ENCODE peak calls at places on chromosomes 12 and 14, in eight cellular contexts. One of them, this sample, is unnamed.

GRCh38 chr14:88835661-88836060 is 11.2 kb downstream of the TTC8 start:
- DNase-seq in right lobe of liver: no peak
- DNase-seq in transverse colon: no peak
- DNase-seq in lower leg skin: no peak
- DNase-seq in tibial nerve: no peak
- DNase-seq in GM12878: no peak
- DNase-seq in GM12892: no peak
- DNase-seq in thyroid gland: no peak
- DNase-seq in this sample: no peak

GRCh38 chr12:42104784-42105183 is 39.9 kb downstream of the GXYLT1 start:
- DNase-seq in right lobe of liver: no peak
- DNase-seq in transverse colon: no peak
- DNase-seq in lower leg skin: no peak
- DNase-seq in tibial nerve: no peak
- DNase-seq in GM12878: no peak
- DNase-seq in GM12892: no peak
- DNase-seq in thyroid gland: no peak
- DNase-seq in this sample: no peak

GRCh38 chr12:51056242-51056641 is 8.1 kb downstream of the LETMD1 start:
- DNase-seq in right lobe of liver: no peak
- DNase-seq in transverse colon: no peak
- DNase-seq in lower leg skin: no peak
- DNase-seq in tibial nerve: no peak
- DNase-seq in GM12878: no peak
- DNase-seq in GM12892: no peak
- DNase-seq in thyroid gland: no peak
- DNase-seq in this sample: no peak

GRCh38 chr14:21102472-21103164 is 1.8 kb downstream of the TMEM253 start:
- DNase-seq in right lobe of liver: no peak
- DNase-seq in transverse colon: no peak
- DNase-seq in lower leg skin: no peak
- DNase-seq in tibial nerve: no peak
- DNase-seq in GM12878: no peak
- DNase-seq in GM12892: no peak
- DNase-seq in thyroid gland: no peak
- DNase-seq in this sample: no peak

GRCh38 chr12:3493225-3494049 is 2.4 kb downstream of the PRMT8 start:
- DNase-seq in right lobe of liver: no peak
- DNase-seq in transverse colon: no peak
- DNase-seq in lower leg skin: no peak
- DNase-seq in tibial nerve: no peak
- DNase-seq in GM12878: no peak
- DNase-seq in GM12892: no peak
- DNase-seq in thyroid gland: no peak
- DNase-seq in this sample: no peak

GRCh38 chr12:94405378-94406116 is 54.1 kb downstream of the CEP83 start:
- DNase-seq in right lobe of liver: no peak
- DNase-seq in transverse colon: no peak
- DNase-seq in lower leg skin: no peak
- DNase-seq in tibial nerve: no peak
- DNase-seq in GM12878: peak
- DNase-seq in GM12892: no peak
- DNase-seq in thyroid gland: no peak
- DNase-seq in this sample: no peak

GRCh38 chr12:116708826-116709756 is 28.8 kb downstream of the SPRING1 start:
- DNase-seq in right lobe of liver: peak
- DNase-seq in transverse colon: peak
- DNase-seq in lower leg skin: peak
- DNase-seq in tibial nerve: peak
- DNase-seq in GM12878: no peak
- DNase-seq in GM12892: no peak
- DNase-seq in thyroid gland: peak
- DNase-seq in this sample: no peak

GRCh38 chr14:44657688-44658388 is 150.8 kb upstream of the FSCB start:
- DNase-seq in right lobe of liver: no peak
- DNase-seq in transverse colon: no peak
- DNase-seq in lower leg skin: no peak
- DNase-seq in tibial nerve: no peak
- DNase-seq in GM12878: no peak
- DNase-seq in GM12892: no peak
- DNase-seq in thyroid gland: peak
- DNase-seq in this sample: no peak

GRCh38 chr12:114530417-114530816 is 124.5 kb upstream of the TBX5 start:
- DNase-seq in right lobe of liver: no peak
- DNase-seq in transverse colon: no peak
- DNase-seq in lower leg skin: no peak
- DNase-seq in tibial nerve: no peak
- DNase-seq in GM12878: no peak
- DNase-seq in GM12892: no peak
- DNase-seq in thyroid gland: no peak
- DNase-seq in this sample: no peak

GRCh38 chr12:107126688-107127481 is 33.5 kb upstream of the CRY1 start:
- DNase-seq in right lobe of liver: no peak
- DNase-seq in transverse colon: no peak
- DNase-seq in lower leg skin: no peak
- DNase-seq in tibial nerve: no peak
- DNase-seq in GM12878: no peak
- DNase-seq in GM12892: no peak
- DNase-seq in thyroid gland: no peak
- DNase-seq in this sample: no peak

GRCh38 chr14:59398841-59399240 is 66.3 kb downstream of the GPR135 start:
- DNase-seq in right lobe of liver: no peak
- DNase-seq in transverse colon: no peak
- DNase-seq in lower leg skin: no peak
- DNase-seq in tibial nerve: no peak
- DNase-seq in GM12878: no peak
- DNase-seq in GM12892: no peak
- DNase-seq in thyroid gland: no peak
- DNase-seq in this sample: no peak
- TF ChIP-seq POLR2A in right lobe of liver: no peak
- TF ChIP-seq POLR2A in transverse colon: no peak
- TF ChIP-seq POLR2A in lower leg skin: no peak
- TF ChIP-seq POLR2A in tibial nerve: no peak
- TF ChIP-seq POLR2A in GM12878: no peak
- TF ChIP-seq POLR2A in GM12892: no peak
- TF ChIP-seq POLR2A in thyroid gland: no peak
- TF ChIP-seq POLR2A in this sample: no peak

GRCh38 chr12:124921200-124922008 is 7.0 kb upstream of the UBC start:
- DNase-seq in right lobe of liver: peak
- DNase-seq in transverse colon: peak
- DNase-seq in lower leg skin: peak
- DNase-seq in tibial nerve: peak
- DNase-seq in GM12878: peak
- DNase-seq in GM12892: peak
- DNase-seq in thyroid gland: peak
- DNase-seq in this sample: no peak
- TF ChIP-seq POLR2A in right lobe of liver: no peak
- TF ChIP-seq POLR2A in transverse colon: no peak
- TF ChIP-seq POLR2A in lower leg skin: no peak
- TF ChIP-seq POLR2A in tibial nerve: no peak
- TF ChIP-seq POLR2A in GM12878: peak
- TF ChIP-seq POLR2A in GM12892: peak
- TF ChIP-seq POLR2A in thyroid gland: no peak
- TF ChIP-seq POLR2A in this sample: no peak

GRCh38 chr14:94761348-94761998 is 8.4 kb downstream of the GSC start:
- DNase-seq in right lobe of liver: no peak
- DNase-seq in transverse colon: no peak
- DNase-seq in lower leg skin: peak
- DNase-seq in tibial nerve: peak
- DNase-seq in GM12878: no peak
- DNase-seq in GM12892: no peak
- DNase-seq in thyroid gland: peak
- DNase-seq in this sample: no peak
- TF ChIP-seq POLR2A in right lobe of liver: no peak
- TF ChIP-seq POLR2A in transverse colon: no peak
- TF ChIP-seq POLR2A in lower leg skin: no peak
- TF ChIP-seq POLR2A in tibial nerve: no peak
- TF ChIP-seq POLR2A in GM12878: no peak
- TF ChIP-seq POLR2A in GM12892: no peak
- TF ChIP-seq POLR2A in thyroid gland: no peak
- TF ChIP-seq POLR2A in this sample: no peak

GRCh38 chr12:118033902-118034301 is 17.4 kb downstream of the RFC5 start:
- DNase-seq in right lobe of liver: no peak
- DNase-seq in transverse colon: no peak
- DNase-seq in lower leg skin: no peak
- DNase-seq in tibial nerve: no peak
- DNase-seq in GM12878: no peak
- DNase-seq in GM12892: no peak
- DNase-seq in thyroid gland: no peak
- DNase-seq in this sample: no peak

GRCh38 chr12:118033331-118033730 is 16.8 kb downstream of the RFC5 start:
- DNase-seq in right lobe of liver: no peak
- DNase-seq in transverse colon: no peak
- DNase-seq in lower leg skin: no peak
- DNase-seq in tibial nerve: no peak
- DNase-seq in GM12878: no peak
- DNase-seq in GM12892: no peak
- DNase-seq in thyroid gland: no peak
- DNase-seq in this sample: no peak

GRCh38 chr12:118036672-118037411 is 20.3 kb downstream of the RFC5 start:
- DNase-seq in right lobe of liver: no peak
- DNase-seq in transverse colon: no peak
- DNase-seq in lower leg skin: no peak
- DNase-seq in tibial nerve: no peak
- DNase-seq in GM12878: no peak
- DNase-seq in GM12892: no peak
- DNase-seq in thyroid gland: no peak
- DNase-seq in this sample: no peak

GRCh38 chr12:118034429-118035193 is 18.1 kb downstream of the RFC5 start:
- DNase-seq in right lobe of liver: no peak
- DNase-seq in transverse colon: peak
- DNase-seq in lower leg skin: no peak
- DNase-seq in tibial nerve: no peak
- DNase-seq in GM12878: no peak
- DNase-seq in GM12892: no peak
- DNase-seq in thyroid gland: peak
- DNase-seq in this sample: no peak

GRCh38 chr12:118035194-118036041 is 18.9 kb downstream of the RFC5 start:
- DNase-seq in right lobe of liver: no peak
- DNase-seq in transverse colon: peak
- DNase-seq in lower leg skin: no peak
- DNase-seq in tibial nerve: no peak
- DNase-seq in GM12878: peak
- DNase-seq in GM12892: no peak
- DNase-seq in thyroid gland: no peak
- DNase-seq in this sample: no peak
- TF ChIP-seq POLR2A in right lobe of liver: no peak
- TF ChIP-seq POLR2A in transverse colon: no peak
- TF ChIP-seq POLR2A in lower leg skin: no peak
- TF ChIP-seq POLR2A in tibial nerve: no peak
- TF ChIP-seq POLR2A in GM12878: peak
- TF ChIP-seq POLR2A in GM12892: no peak
- TF ChIP-seq POLR2A in thyroid gland: no peak
- TF ChIP-seq POLR2A in this sample: no peak